ENCODE peak calls at places on chromosome 17, in four cellular contexts. O is NCI-H345, V is substantia nigra, J is germinal center. M is an unnamed sample.

GRCh38 chr17:66778531-66778930 is 56.4 kb upstream of the CACNG5 start:
- DNase-seq in O (no peak), V (no peak), J (no peak), M (no peak)

GRCh38 chr17:70013911-70014310 is 61.1 kb upstream of the KCNJ16 start:
- DNase-seq in O (no peak), V (no peak), J (no peak), M (no peak)

GRCh38 chr17:28055546-28056275 is 13.2 kb downstream of the NLK start:
- DNase-seq in O (no peak), V (no peak), J (no peak), M (no peak)

GRCh38 chr17:83179811-83180210 is 100.4 kb downstream of the METRNL start:
- DNase-seq in O (no peak), V (no peak), J (no peak), M (no peak)

GRCh38 chr17:76193616-76194015 is 46.7 kb downstream of the RNF157 start:
- DNase-seq in O (no peak), V (no peak), J (no peak), M (no peak)

GRCh38 chr17:5022171-5022711 is 13.0 kb downstream of the SLC52A1 start:
- DNase-seq in O (no peak), V (no peak), J (no peak), M (no peak)

GRCh38 chr17:4597975-4598374 is 13.6 kb downstream of the SMTNL2 start:
- DNase-seq in O (no peak), V (no peak), J (no peak), M (no peak)

GRCh38 chr17:19312406-19312805 is 50.1 kb downstream of the B9D1 start:
- DNase-seq in O (no peak), V (no peak), J (no peak), M (no peak)

GRCh38 chr17:51260960-51261958 is 913 bp downstream of the UTP18 start:
- DNase-seq in O (peak), V (peak), J (peak), M (peak)

GRCh38 chr17:59423137-59423703 is 91.8 kb downstream of the YPEL2 start:
- DNase-seq in O (no peak), V (no peak), J (no peak), M (no peak)

GRCh38 chr17:77569846-77570564 is 388.5 kb upstream of the TNRC6C start:
- DNase-seq in O (no peak), V (no peak), J (no peak), M (no peak)

GRCh38 chr17:73947281-73947975 is 256.1 kb upstream of the RPL38 start:
- DNase-seq in O (no peak), V (no peak), J (no peak), M (no peak)

GRCh38 chr17:66348605-66349165 is 46.3 kb downstream of the PRKCA start:
- DNase-seq in O (peak), V (no peak), J (no peak), M (no peak)

GRCh38 chr17:45935710-45936509 is 41.6 kb downstream of the MAPT start:
- DNase-seq in O (no peak), V (no peak), J (no peak), M (no peak)

GRCh38 chr17:8117980-8118768 is at the start of gene ALOXE3:
- DNase-seq in O (peak), V (no peak), J (no peak), M (no peak)

GRCh38 chr17:48456584-48456983 is 26.6 kb upstream of the SKAP1 start:
- DNase-seq in O (no peak), V (no peak), J (no peak), M (no peak)

GRCh38 chr17:65498831-65499230 is 62.6 kb downstream of the AXIN2 start:
- DNase-seq in O (no peak), V (no peak), J (no peak), M (no peak)

GRCh38 chr17:36703860-36704266 is 102.5 kb downstream of the MRM1 start:
- DNase-seq in O (no peak), V (peak), J (peak), M (peak)

GRCh38 chr17:78458739-78459335 is 80.4 kb downstream of the PGS1 start:
- DNase-seq in O (peak), V (peak), J (no peak), M (no peak)

GRCh38 chr17:81422776-81423697 is 27.8 kb downstream of the BAHCC1 start:
- DNase-seq in O (no peak), V (peak), J (no peak), M (no peak)